ENCODE peak calls at places on chromosome 10, in five cellular contexts. One of them, this sample, is unnamed.
A peak's percentile ranks its signal among the peaks of the same experiment; 100 is the strongest.

GRCh38 chr10:84352251-84352842 is 24.0 kb downstream of the CCSER2 start:
- DNase-seq in NCI-H1092 treated with DMSO at 0.1 percent for 48 hours: peak; percentile 4
- DNase-seq in NCI-H82: peak; percentile 76
- DNase-seq in left cardiac atrium: peak; percentile 36
- DNase-seq in GM03348: peak; percentile 69
- DNase-seq in this sample: peak; percentile 82

GRCh38 chr10:71302451-71302850 is 16.6 kb upstream of the SLC29A3 start:
- DNase-seq in NCI-H1092 treated with DMSO at 0.1 percent for 48 hours: no peak
- DNase-seq in NCI-H82: no peak
- DNase-seq in left cardiac atrium: no peak
- DNase-seq in GM03348: no peak
- DNase-seq in this sample: no peak

GRCh38 chr10:65358565-65358964 is 1567.3 kb upstream of the LRRTM3 start:
- DNase-seq in NCI-H1092 treated with DMSO at 0.1 percent for 48 hours: no peak
- DNase-seq in NCI-H82: peak; percentile 35
- DNase-seq in left cardiac atrium: no peak
- DNase-seq in GM03348: no peak
- DNase-seq in this sample: no peak

GRCh38 chr10:72096115-72097000 is 8.0 kb upstream of the SPOCK2 start:
- DNase-seq in NCI-H1092 treated with DMSO at 0.1 percent for 48 hours: no peak
- DNase-seq in NCI-H82: no peak
- DNase-seq in left cardiac atrium: no peak
- DNase-seq in GM03348: no peak
- DNase-seq in this sample: no peak

GRCh38 chr10:124917939-124918830 is 23.7 kb upstream of the ZRANB1 start:
- DNase-seq in NCI-H1092 treated with DMSO at 0.1 percent for 48 hours: no peak
- DNase-seq in NCI-H82: no peak
- DNase-seq in left cardiac atrium: peak; percentile 29
- DNase-seq in GM03348: peak; percentile 72
- DNase-seq in this sample: no peak

GRCh38 chr10:70146489-70147488 is at the start of gene TYSND1:
- DNase-seq in NCI-H1092 treated with DMSO at 0.1 percent for 48 hours: peak; percentile 95
- DNase-seq in NCI-H82: peak; percentile 99
- DNase-seq in left cardiac atrium: peak; percentile 98
- DNase-seq in GM03348: peak; percentile 98
- DNase-seq in this sample: peak; percentile 97

GRCh38 chr10:43299579-43299978 is 32.7 kb upstream of the RASGEF1A start:
- DNase-seq in NCI-H1092 treated with DMSO at 0.1 percent for 48 hours: no peak
- DNase-seq in NCI-H82: no peak
- DNase-seq in left cardiac atrium: no peak
- DNase-seq in GM03348: no peak
- DNase-seq in this sample: no peak

GRCh38 chr10:133267829-133268228 is 8.8 kb downstream of the ADAM8 start:
- DNase-seq in NCI-H1092 treated with DMSO at 0.1 percent for 48 hours: no peak
- DNase-seq in NCI-H82: no peak
- DNase-seq in left cardiac atrium: no peak
- DNase-seq in GM03348: no peak
- DNase-seq in this sample: peak; percentile 82